ENCODE peak calls at places on chromosomes 2 and 18, in five cellular contexts. Z is tibial artery, Y is mucosa of descending colon, V is right atrium auricular region, R is neuronal stem cell. T is an unnamed sample. For H3K4me1, the result is how much of the 10 kb centered on the place peaks cover.

GRCh38 chr18:45976581-45977373 is 9.6 kb upstream of the EPG5 start:
- DNase-seq in Z (no peak), Y (no peak), V (no peak), R (no peak), T (no peak)

GRCh38 chr2:38601463-38602135 is 1.1 kb downstream of the HNRNPLL start:
- DNase-seq in Z (no peak), Y (no peak), V (no peak), R (peak), T (no peak)

GRCh38 chr2:227079726-227080125 is 84.3 kb downstream of the COL4A4 start:
- DNase-seq in Z (no peak), Y (no peak), V (no peak), R (no peak), T (no peak)

GRCh38 chr2:10124538-10125045 is 2.1 kb downstream of the RRM2 start:
- DNase-seq in Z (peak), Y (no peak), V (no peak), R (peak), T (no peak)

GRCh38 chr2:56195563-56195962 is 11.8 kb downstream of the CCDC85A start:
- DNase-seq in Z (no peak), Y (no peak), V (no peak), R (no peak), T (no peak)

GRCh38 chr2:144798019-144798418 is 278.1 kb upstream of the ZEB2 start:
- DNase-seq in Z (no peak), Y (no peak), V (no peak), R (no peak), T (no peak)

GRCh38 chr2:144890828-144891227 is 370.9 kb upstream of the ZEB2 start:
- DNase-seq in Z (no peak), Y (no peak), V (no peak), R (no peak), T (no peak)

GRCh38 chr2:199019898-199020507 is 437.7 kb downstream of the SATB2 start:
- DNase-seq in Z (no peak), Y (no peak), V (no peak), R (peak), T (no peak)

GRCh38 chr2:167844714-167845530 is 402.5 kb downstream of the STK39 start:
- DNase-seq in Z (no peak), Y (peak), V (no peak), R (no peak), T (no peak)

GRCh38 chr18:12500986-12501385 is 93.3 kb downstream of the PRELID3A start:
- DNase-seq in Z (no peak), Y (no peak), V (no peak), R (no peak), T (no peak)

GRCh38 chr2:209208211-209208610 is 215.6 kb upstream of the MAP2 start:
- DNase-seq in Z (no peak), Y (no peak), V (no peak), R (peak), T (no peak)

GRCh38 chr2:3094999-3095958 is 282.3 kb downstream of the EIPR1 start:
- DNase-seq in Z (peak), Y (no peak), V (peak), R (no peak), T (no peak)

GRCh38 chr2:2325538-2325937 is 5.5 kb downstream of the MYT1L start:
- DNase-seq in Z (no peak), Y (no peak), V (no peak), R (no peak), T (no peak)

GRCh38 chr2:229713371-229714079 is 830 bp downstream of the DNER start:
- DNase-seq in Z (no peak), Y (no peak), V (no peak), R (peak), T (peak)

GRCh38 chr2:9264301-9264700 is 57.7 kb downstream of the ASAP2 start:
- DNase-seq in Z (no peak), Y (no peak), V (no peak), R (no peak), T (no peak)

GRCh38 chr2:102615620-102616436 is 3.5 kb upstream of the SLC9A2 start:
- DNase-seq in Z (no peak), Y (peak), V (no peak), R (peak), T (peak)

GRCh38 chr2:44906972-44907371 is 34.5 kb upstream of the SIX3 start:
- DNase-seq in Z (no peak), Y (no peak), V (no peak), R (no peak), T (no peak)

GRCh38 chr18:39653221-39653620 is 2087.6 kb upstream of the CELF4 start:
- DNase-seq in Z (no peak), Y (no peak), V (no peak), R (no peak), T (no peak)

GRCh38 chr18:79245517-79246001 is 150.2 kb upstream of the NFATC1 start:
- DNase-seq in Z (no peak), Y (peak), V (no peak), R (no peak), T (no peak)

GRCh38 chr2:85795331-85796045 is 41.7 kb downstream of the ATOH8 start:
- DNase-seq in Z (peak), Y (no peak), V (no peak), R (no peak), T (no peak)

GRCh38 chr2:109447251-109447661 is 166.5 kb downstream of the SEPTIN10 start:
- DNase-seq in Z (peak), Y (no peak), V (no peak), R (no peak), T (no peak)

GRCh38 chr2:83851066-83851465 is 608.0 kb downstream of the SUCLG1 start:
- DNase-seq in Z (no peak), Y (no peak), V (no peak), R (no peak), T (no peak)

GRCh38 chr2:241652142-241652541 is 14.6 kb downstream of the ATG4B start:
- DNase-seq in Z (no peak), Y (peak), V (no peak), R (no peak), T (no peak)

GRCh38 chr2:127663566-127664064 is 11.7 kb downstream of the LIMS2 start:
- DNase-seq in Z (peak), Y (no peak), V (no peak), R (no peak), T (no peak)

GRCh38 chr2:125405816-125406215 is 1250.1 kb upstream of the GYPC start:
- DNase-seq in Z (no peak), Y (no peak), V (no peak), R (no peak), T (no peak)

GRCh38 chr2:100046961-100047950 is 95.1 kb downstream of the AFF3 start:
- DNase-seq in Z (no peak), Y (no peak), V (no peak), R (no peak), T (no peak)

GRCh38 chr2:126999342-126999741 is 100.7 kb downstream of the TEX51 start:
- DNase-seq in Z (no peak), Y (no peak), V (no peak), R (no peak), T (no peak)

GRCh38 chr2:86679036-86679435 is 41.1 kb upstream of the RMND5A start:
- DNase-seq in Z (no peak), Y (no peak), V (no peak), R (no peak), T (no peak)

GRCh38 chr2:100938031-100939026 is 63.8 kb upstream of the RPL31 start:
- DNase-seq in Z (no peak), Y (no peak), V (peak), R (no peak), T (no peak)

GRCh38 chr2:85564144-85564563 is 2.9 kb upstream of the GGCX start:
- DNase-seq in Z (no peak), Y (no peak), V (no peak), R (no peak), T (no peak)

GRCh38 chr18:12254820-12255511 is 805 bp downstream of the CIDEA start:
- DNase-seq in Z (no peak), Y (no peak), V (no peak), R (no peak), T (no peak)

GRCh38 chr18:48732767-48733424 is 194.1 kb downstream of the CTIF start:
- DNase-seq in Z (no peak), Y (no peak), V (no peak), R (no peak), T (no peak)

GRCh38 chr2:10400978-10401951 is 46.9 kb downstream of the ODC1 start:
- DNase-seq in Z (no peak), Y (no peak), V (no peak), R (no peak), T (peak)

GRCh38 chr2:221554769-221555510 is 17.2 kb downstream of the EPHA4 start:
- DNase-seq in Z (no peak), Y (no peak), V (no peak), R (peak), T (no peak)

GRCh38 chr18:23986610-23987359 is 27.8 kb upstream of the TTC39C start:
- DNase-seq in Z (no peak), Y (no peak), V (no peak), R (no peak), T (no peak)

GRCh38 chr2:160005908-160006307 is 56.5 kb downstream of the PLA2R1 start:
- DNase-seq in Z (no peak), Y (no peak), V (no peak), R (no peak), T (no peak)

GRCh38 chr2:85705680-85706039 is 11.5 kb downstream of the GNLY start:
- DNase-seq in Z (peak), Y (no peak), V (peak), R (no peak), T (peak)

GRCh38 chr2:45132551-45132950 is 123.3 kb upstream of the SIX2 start:
- DNase-seq in Z (no peak), Y (no peak), V (no peak), R (no peak), T (no peak)

GRCh38 chr2:238287702-238288649 is at the start of gene PER2:
- DNase-seq in Z (peak), Y (peak), V (peak), R (no peak), T (peak)
- H3K4me1 ChIP-seq in Z (half or more), Y (half or more), V (under half), R (under half), T (half or more)

GRCh38 chr2:174606336-174606735 is 8.7 kb upstream of the WIPF1 start:
- DNase-seq in Z (no peak), Y (no peak), V (no peak), R (no peak), T (no peak)
- H3K4me1 ChIP-seq in Z (half or more), Y (under half), V (under half), R (under half), T (half or more)

DNA sequence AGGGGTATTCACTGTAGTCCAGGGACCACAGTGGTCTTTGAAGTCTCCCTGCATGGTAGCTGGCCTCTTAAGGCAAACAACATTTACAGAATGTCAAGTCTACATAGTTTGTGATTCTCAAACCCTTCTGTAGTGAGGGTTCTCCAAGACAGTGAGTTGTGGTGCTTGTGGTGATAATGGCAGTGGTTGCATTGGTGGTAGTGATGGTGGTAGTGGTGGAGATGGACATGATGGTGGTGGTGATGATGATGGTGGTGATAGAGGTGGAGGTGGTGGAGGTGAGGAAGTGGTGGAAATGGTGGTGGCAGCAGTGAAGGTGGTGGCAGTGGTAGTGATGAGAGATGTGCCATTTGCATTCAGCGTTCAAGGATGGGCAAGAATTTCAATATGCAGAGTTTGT is 104.9 kb downstream of the TACR1 start:
- DNase-seq in Z (no peak), Y (no peak), V (no peak), R (no peak), T (no peak)
- H3K4me1 ChIP-seq in Z (under half), Y (under half), V (under half), R (under half), T (under half)

GRCh38 chr2:27265536-27265870 is 2.7 kb upstream of the SLC30A3 start:
- DNase-seq in Z (no peak), Y (no peak), V (no peak), R (no peak), T (no peak)
- H3K4me1 ChIP-seq in Z (under half), Y (under half), V (under half), R (under half), T (under half)

DNA sequence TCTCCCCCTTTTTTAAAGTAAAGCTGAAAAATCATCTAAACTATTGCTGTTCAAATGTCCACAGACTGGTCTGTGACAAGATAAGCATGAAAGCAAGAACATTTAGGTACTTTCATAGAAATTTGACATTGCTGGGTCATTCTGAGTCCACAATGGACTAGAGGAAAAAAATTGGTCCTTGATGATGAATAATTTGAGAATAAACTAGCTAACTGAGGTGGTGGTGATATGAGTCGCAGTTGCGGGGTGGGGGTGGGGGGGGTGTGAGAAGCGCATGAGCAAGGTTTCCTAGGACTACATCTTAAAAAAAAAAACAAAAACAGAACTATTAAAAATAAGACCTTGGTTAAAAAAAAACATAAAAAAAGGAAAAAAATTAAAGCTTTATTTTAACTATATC is 88.2 kb downstream of the ASXL2 start:
- DNase-seq in Z (no peak), Y (no peak), V (no peak), R (no peak), T (no peak)
- H3K4me1 ChIP-seq in Z (under half), Y (under half), V (under half), R (under half), T (under half)

DNA sequence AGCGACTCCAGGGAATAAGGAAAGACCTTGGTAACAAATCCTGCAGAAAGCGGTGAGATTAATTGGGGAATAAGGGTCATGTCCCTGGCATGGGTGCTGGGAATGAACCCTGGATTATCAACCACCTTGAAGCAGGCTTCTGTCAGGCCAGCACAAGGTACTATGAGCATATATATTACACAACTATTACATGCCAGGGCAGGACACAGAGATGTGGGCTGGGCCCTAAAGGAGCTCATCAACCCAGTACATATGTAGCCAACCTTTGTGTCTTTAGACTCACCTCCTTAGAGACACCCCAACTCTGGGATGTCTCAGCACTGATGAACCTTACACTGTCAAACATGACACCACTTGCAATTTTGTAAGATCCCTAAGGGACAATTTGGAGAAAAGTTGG is 3.4 kb downstream of the SFXN5 start:
- DNase-seq in Z (no peak), Y (no peak), V (no peak), R (no peak), T (no peak)
- H3K4me1 ChIP-seq in Z (under half), Y (under half), V (under half), R (under half), T (under half)

DNA sequence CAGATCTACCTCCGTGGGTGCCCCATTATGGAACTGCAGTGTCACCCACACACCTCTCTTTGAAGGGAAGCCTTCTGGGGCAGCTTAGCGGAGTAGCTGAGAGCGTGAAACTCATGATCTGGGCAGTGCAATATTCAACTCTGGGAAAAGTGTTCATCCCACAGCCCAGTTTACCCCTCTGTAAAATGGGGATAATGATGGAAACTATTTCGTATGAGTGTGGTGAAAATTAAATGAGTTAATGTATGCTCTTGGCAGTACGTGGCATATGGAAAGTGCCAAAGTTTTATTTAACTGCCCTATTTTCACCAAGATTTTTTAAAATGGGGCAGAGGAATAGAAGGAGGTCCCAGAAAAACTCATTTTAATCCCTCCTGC is 11.5 kb downstream of the EVX2 start:
- DNase-seq in Z (no peak), Y (no peak), V (no peak), R (no peak), T (no peak)
- H3K4me1 ChIP-seq in Z (under half), Y (under half), V (under half), R (under half), T (under half)

DNA sequence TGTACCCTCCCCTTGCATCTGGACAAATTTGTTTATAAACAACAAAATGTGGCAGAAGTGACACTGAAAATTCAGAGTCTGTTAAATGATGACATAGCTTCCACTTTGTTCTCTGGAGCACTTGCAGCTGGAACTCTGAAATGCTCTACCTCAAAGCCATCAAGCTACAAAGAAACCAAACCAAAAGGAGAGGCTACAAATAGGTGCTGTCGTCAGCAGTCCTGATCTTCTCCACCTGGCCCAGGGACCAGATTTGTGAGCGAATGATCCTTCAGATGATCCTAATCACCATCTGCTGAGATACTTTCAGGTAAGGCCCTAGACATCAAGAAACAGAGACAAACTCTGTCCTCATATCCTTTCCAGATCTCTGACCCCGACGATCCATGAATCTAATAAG is 27.9 kb upstream of the PAIP2B start:
- DNase-seq in Z (no peak), Y (no peak), V (no peak), R (no peak), T (no peak)
- H3K4me1 ChIP-seq in Z (under half), Y (under half), V (under half), R (under half), T (under half)

GRCh38 chr2:72142743-72143440 is 4.8 kb downstream of the CYP26B1 start:
- DNase-seq in Z (peak), Y (peak), V (peak), R (peak), T (peak)

GRCh38 chr2:72144746-72145657 is 2.7 kb downstream of the CYP26B1 start:
- DNase-seq in Z (peak), Y (peak), V (peak), R (peak), T (peak)

GRCh38 chr2:72144412-72144745 is 3.3 kb downstream of the CYP26B1 start:
- DNase-seq in Z (no peak), Y (peak), V (peak), R (no peak), T (peak)

GRCh38 chr2:72141881-72142742 is 5.5 kb downstream of the CYP26B1 start:
- DNase-seq in Z (peak), Y (peak), V (peak), R (no peak), T (peak)

DNA sequence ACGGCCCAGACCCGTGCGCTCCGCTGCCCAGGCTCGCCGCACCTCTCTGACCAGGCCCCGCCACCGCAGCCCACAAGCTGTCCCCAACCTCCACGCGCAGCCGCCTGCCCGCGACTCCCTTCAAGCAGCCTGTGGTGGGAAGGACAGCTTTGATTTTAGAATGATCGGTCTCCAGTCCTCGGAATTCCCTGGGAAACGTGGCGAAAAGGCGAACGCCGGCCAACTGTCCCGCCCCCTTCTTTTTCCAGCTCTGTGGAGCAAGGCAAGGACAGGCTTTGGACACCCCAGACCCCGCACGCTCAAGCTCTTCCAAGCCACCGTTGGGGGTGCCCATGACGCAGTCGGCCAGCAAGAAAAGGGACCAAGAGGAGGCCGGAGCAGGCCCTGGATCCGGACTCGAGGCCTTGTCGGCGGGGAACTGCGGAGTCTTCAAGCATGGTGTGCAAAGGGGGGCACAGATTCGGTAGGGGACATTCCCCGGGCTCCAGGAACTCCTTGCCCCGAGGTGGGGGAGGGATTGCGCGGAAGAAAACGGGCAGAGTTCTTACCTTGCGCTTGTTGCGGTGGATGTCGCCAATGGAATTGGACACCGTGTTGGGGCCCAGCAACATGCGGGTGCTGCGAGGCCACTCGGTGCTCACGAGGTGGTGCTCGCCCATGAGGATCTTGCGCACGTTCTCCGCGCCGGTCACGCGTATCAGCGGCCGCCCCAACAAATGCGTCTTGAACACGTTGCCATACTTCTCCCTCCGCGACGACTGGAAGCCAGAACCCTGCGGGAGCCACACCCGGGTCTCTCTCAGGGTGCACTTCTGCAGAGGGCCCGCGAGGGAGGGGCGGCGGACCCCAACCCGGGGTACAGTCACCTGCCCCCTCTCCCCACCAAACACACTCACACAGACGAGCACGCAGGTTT is 4.0 kb downstream of the CYP26B1 start:
- DNase-seq in Z (peak), Y (peak), V (peak), R (no peak), T (peak)
- H3K4me1 ChIP-seq in Z (half or more), Y (half or more), V (under half), R (under half), T (half or more)

DNA sequence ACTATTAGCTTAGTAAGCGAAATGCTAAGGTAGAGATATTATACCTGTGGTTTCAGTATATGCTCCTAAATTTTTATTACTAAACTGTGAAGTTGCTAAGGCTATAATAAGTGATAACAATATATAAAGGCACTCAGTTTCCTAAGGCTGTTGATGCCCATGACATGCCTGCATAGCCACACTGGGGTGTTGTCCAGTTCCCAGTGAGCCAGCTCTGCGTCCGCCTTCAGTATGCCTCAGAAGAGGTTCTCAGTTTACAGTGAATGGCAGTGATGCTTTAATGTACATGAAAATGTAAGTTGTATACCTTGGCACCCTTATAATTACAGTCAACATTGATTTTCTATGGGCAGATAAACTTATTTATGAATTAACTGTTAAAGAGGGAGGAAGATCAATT is 7.2 kb downstream of the FHOD3 start:
- DNase-seq in Z (no peak), Y (no peak), V (no peak), R (no peak), T (no peak)
- H3K4me1 ChIP-seq in Z (under half), Y (under half), V (under half), R (under half), T (under half)